ENCODE peak calls at places on chromosomes 13 and 19, in seven cellular contexts. One of them, this sample, is unnamed.

GRCh38 chr13:27450921-27451461 is 627 bp upstream of the MTIF3 start:
- DNase-seq in H9: no peak
- DNase-seq in heart right ventricle: peak; percentile 26
- DNase-seq in natural killer cell: peak; percentile 42
- DNase-seq in DMS53: peak; percentile 86
- DNase-seq in heart left ventricle: peak; percentile 53
- DNase-seq in NCI-H460: peak; percentile 27
- DNase-seq in this sample: peak; percentile 73

GRCh38 chr19:52190679-52191293 is 934 bp downstream of the PPP2R1A start:
- DNase-seq in H9: no peak
- DNase-seq in heart right ventricle: peak; percentile 56
- DNase-seq in natural killer cell: no peak
- DNase-seq in DMS53: no peak
- DNase-seq in heart left ventricle: peak; percentile 64
- DNase-seq in NCI-H460: no peak
- DNase-seq in this sample: peak; percentile 57

GRCh38 chr19:8304841-8305621 is 3.1 kb downstream of the CD320 start:
- DNase-seq in H9: peak; percentile 93
- DNase-seq in heart right ventricle: peak; percentile 4
- DNase-seq in natural killer cell: peak; percentile 14
- DNase-seq in DMS53: no peak
- DNase-seq in heart left ventricle: peak; percentile 33
- DNase-seq in NCI-H460: no peak
- DNase-seq in this sample: no peak

GRCh38 chr19:36916991-36917390 is 859 bp downstream of the ZNF568 start:
- DNase-seq in H9: no peak
- DNase-seq in heart right ventricle: no peak
- DNase-seq in natural killer cell: no peak
- DNase-seq in DMS53: peak; percentile 30
- DNase-seq in heart left ventricle: no peak
- DNase-seq in NCI-H460: peak; percentile 2
- DNase-seq in this sample: peak; percentile 26

GRCh38 chr19:53927745-53928144 is 18.7 kb downstream of the CACNG7 start:
- DNase-seq in H9: peak; percentile 88
- DNase-seq in heart right ventricle: peak; percentile 48
- DNase-seq in natural killer cell: no peak
- DNase-seq in DMS53: peak; percentile 40
- DNase-seq in heart left ventricle: no peak
- DNase-seq in NCI-H460: peak; percentile 59
- DNase-seq in this sample: no peak

GRCh38 chr13:110337287-110337686 is 30.2 kb downstream of the COL4A2 start:
- DNase-seq in H9: no peak
- DNase-seq in heart right ventricle: no peak
- DNase-seq in natural killer cell: no peak
- DNase-seq in DMS53: no peak
- DNase-seq in heart left ventricle: no peak
- DNase-seq in NCI-H460: no peak
- DNase-seq in this sample: no peak

GRCh38 chr19:49631279-49631588 is 8.7 kb downstream of the RRAS start:
- DNase-seq in H9: no peak
- DNase-seq in heart right ventricle: no peak
- DNase-seq in natural killer cell: no peak
- DNase-seq in DMS53: no peak
- DNase-seq in heart left ventricle: no peak
- DNase-seq in NCI-H460: no peak
- DNase-seq in this sample: no peak

GRCh38 chr19:17832443-17833208 is 11.3 kb upstream of the INSL3 start:
- DNase-seq in H9: no peak
- DNase-seq in heart right ventricle: no peak
- DNase-seq in natural killer cell: no peak
- DNase-seq in DMS53: no peak
- DNase-seq in heart left ventricle: no peak
- DNase-seq in NCI-H460: no peak
- DNase-seq in this sample: peak; percentile 18

GRCh38 chr19:18097993-18098890 is 664 bp downstream of the MAST3 start:
- DNase-seq in H9: no peak
- DNase-seq in heart right ventricle: no peak
- DNase-seq in natural killer cell: no peak
- DNase-seq in DMS53: no peak
- DNase-seq in heart left ventricle: no peak
- DNase-seq in NCI-H460: no peak
- DNase-seq in this sample: peak; percentile 55

GRCh38 chr13:49972709-49973108 is 24.1 kb upstream of the TRIM13 start:
- DNase-seq in H9: no peak
- DNase-seq in heart right ventricle: no peak
- DNase-seq in natural killer cell: no peak
- DNase-seq in DMS53: peak; percentile 26
- DNase-seq in heart left ventricle: no peak
- DNase-seq in NCI-H460: no peak
- DNase-seq in this sample: no peak

GRCh38 chr19:47448360-47448727 is 23.3 kb downstream of the SLC8A2 start:
- DNase-seq in H9: no peak
- DNase-seq in heart right ventricle: no peak
- DNase-seq in natural killer cell: no peak
- DNase-seq in DMS53: no peak
- DNase-seq in heart left ventricle: no peak
- DNase-seq in NCI-H460: no peak
- DNase-seq in this sample: no peak

GRCh38 chr19:52492201-52492960 is 35.1 kb upstream of the ZNF808 start:
- DNase-seq in H9: peak; percentile 97
- DNase-seq in heart right ventricle: no peak
- DNase-seq in natural killer cell: no peak
- DNase-seq in DMS53: peak; percentile 89
- DNase-seq in heart left ventricle: no peak
- DNase-seq in NCI-H460: no peak
- DNase-seq in this sample: peak; percentile 81

GRCh38 chr19:56111601-56112312 is 9.3 kb downstream of the ZNF787 start:
- DNase-seq in H9: no peak
- DNase-seq in heart right ventricle: peak; percentile 48
- DNase-seq in natural killer cell: peak; percentile 70
- DNase-seq in DMS53: peak; percentile 68
- DNase-seq in heart left ventricle: peak; percentile 78
- DNase-seq in NCI-H460: peak; percentile 36
- DNase-seq in this sample: no peak

GRCh38 chr13:24218977-24219376 is 58.5 kb downstream of the SPATA13 start:
- DNase-seq in H9: no peak
- DNase-seq in heart right ventricle: no peak
- DNase-seq in natural killer cell: no peak
- DNase-seq in DMS53: no peak
- DNase-seq in heart left ventricle: no peak
- DNase-seq in NCI-H460: no peak
- DNase-seq in this sample: no peak

GRCh38 chr13:34223984-34224383 is 406.0 kb downstream of the RFC3 start:
- DNase-seq in H9: no peak
- DNase-seq in heart right ventricle: no peak
- DNase-seq in natural killer cell: no peak
- DNase-seq in DMS53: peak; percentile 72
- DNase-seq in heart left ventricle: no peak
- DNase-seq in NCI-H460: no peak
- DNase-seq in this sample: no peak

This sample was measured in NCI-H69.